ENCODE peak calls at places on chromosomes 7 and 10, in nine cellular contexts. X is posterior cingulate gyrus; T is stimulated activated CD8-positive, alpha-beta memory T cell treated with anti-CD3 and anti-CD28 coated beads, Interleukin-15, amount 100 ng/mL, for 24 hours; O is T-cell; C is neural crest cell; M is left ventricle myocardium inferior; L is activated naive CD4-positive, alpha-beta T cell treated with anti-CD3 and anti-CD28 coated beads, Interleukin-2, amount 10 ng/mL, durations not matched to agents 7 days and 5 days; E is H9; Y is GM06990. Q is an unnamed sample.

GRCh38 chr7:106346167-106346677 is 61.4 kb upstream of the NAMPT start:
- DNase-seq in X (no peak), T (no peak), O (no peak), C (no peak), M (no peak), L (no peak), E (no peak), Y (no peak), Q (no peak)

GRCh38 chr10:93993782-93994668 is at the start of gene PLCE1:
- DNase-seq in X (peak), T (no peak), O (no peak), C (peak), M (peak), L (no peak), E (peak), Y (peak), Q (peak)

GRCh38 chr10:75035975-75036708 is 75.3 kb upstream of the SAMD8 start:
- DNase-seq in X (no peak), T (no peak), O (no peak), C (no peak), M (no peak), L (no peak), E (no peak), Y (peak), Q (no peak)

GRCh38 chr10:110774069-110775021 is 97.4 kb upstream of the PDCD4 start:
- DNase-seq in X (no peak), T (no peak), O (no peak), C (no peak), M (no peak), L (peak), E (no peak), Y (peak), Q (no peak)

GRCh38 chr7:106572394-106573124 is 88.4 kb downstream of the CCDC71L start:
- DNase-seq in X (no peak), T (no peak), O (no peak), C (no peak), M (no peak), L (no peak), E (no peak), Y (no peak), Q (no peak)

GRCh38 chr10:21172774-21173432 is 275.8 kb upstream of the NEBL start:
- DNase-seq in X (peak), T (no peak), O (no peak), C (peak), M (no peak), L (no peak), E (peak), Y (no peak), Q (no peak)

GRCh38 chr10:43105793-43106158 is 28.9 kb downstream of the RET start:
- DNase-seq in X (no peak), T (no peak), O (no peak), C (no peak), M (no peak), L (no peak), E (no peak), Y (no peak), Q (no peak)

GRCh38 chr7:108103566-108104298 is 26.4 kb downstream of the LAMB4 start:
- DNase-seq in X (no peak), T (no peak), O (no peak), C (no peak), M (no peak), L (no peak), E (no peak), Y (no peak), Q (no peak)

GRCh38 chr10:63421591-63421990 is 44.2 kb downstream of the JMJD1C start:
- DNase-seq in X (no peak), T (no peak), O (peak), C (no peak), M (no peak), L (no peak), E (no peak), Y (peak), Q (no peak)

GRCh38 chr7:6158424-6159096 is 113.9 kb downstream of the CYTH3 start:
- DNase-seq in X (peak), T (no peak), O (no peak), C (no peak), M (no peak), L (no peak), E (no peak), Y (no peak), Q (no peak)

GRCh38 chr7:105478606-105479005 is 43.5 kb downstream of the PUS7 start:
- DNase-seq in X (no peak), T (no peak), O (no peak), C (no peak), M (no peak), L (no peak), E (no peak), Y (no peak), Q (no peak)

GRCh38 chr10:29921071-29921446 is 138.3 kb downstream of the JCAD start:
- DNase-seq in X (peak), T (no peak), O (no peak), C (no peak), M (no peak), L (no peak), E (no peak), Y (no peak), Q (no peak)

GRCh38 chr7:12222889-12223579 is 11.9 kb downstream of the TMEM106B start:
- DNase-seq in X (no peak), T (no peak), O (no peak), C (no peak), M (no peak), L (no peak), E (no peak), Y (peak), Q (no peak)

GRCh38 chr10:93666030-93666429 is 36.4 kb downstream of the FRA10AC1 start:
- DNase-seq in X (no peak), T (no peak), O (no peak), C (no peak), M (no peak), L (no peak), E (no peak), Y (no peak), Q (no peak)

GRCh38 chr7:22814261-22815208 is 8.1 kb downstream of the TOMM7 start:
- DNase-seq in X (no peak), T (no peak), O (no peak), C (no peak), M (no peak), L (no peak), E (no peak), Y (no peak), Q (no peak)

GRCh38 chr10:100157140-100157539 is 28.7 kb downstream of the ERLIN1 start:
- DNase-seq in X (no peak), T (no peak), O (no peak), C (no peak), M (no peak), L (no peak), E (no peak), Y (no peak), Q (no peak)

GRCh38 chr7:154856737-154857136 is 146.2 kb downstream of the PAXIP1 start:
- DNase-seq in X (peak), T (no peak), O (no peak), C (no peak), M (no peak), L (no peak), E (no peak), Y (no peak), Q (no peak)

GRCh38 chr7:19268737-19269136 is 123.5 kb upstream of the FERD3L start:
- DNase-seq in X (no peak), T (no peak), O (no peak), C (no peak), M (no peak), L (no peak), E (no peak), Y (no peak), Q (no peak)

GRCh38 chr7:153404124-153404523 is 644.6 kb downstream of the ACTR3B start:
- DNase-seq in X (no peak), T (no peak), O (no peak), C (no peak), M (no peak), L (no peak), E (no peak), Y (no peak), Q (no peak)

GRCh38 chr7:85749715-85750453 is 563.0 kb upstream of the SEMA3D start:
- DNase-seq in X (peak), T (no peak), O (no peak), C (no peak), M (no peak), L (no peak), E (peak), Y (no peak), Q (no peak)

GRCh38 chr10:48759113-48759901 is 74.6 kb downstream of the WDFY4 start:
- DNase-seq in X (no peak), T (no peak), O (no peak), C (no peak), M (no peak), L (no peak), E (no peak), Y (no peak), Q (no peak)

GRCh38 chr10:12847361-12847975 is 154.0 kb downstream of the CCDC3 start:
- DNase-seq in X (no peak), T (no peak), O (no peak), C (peak), M (no peak), L (peak), E (peak), Y (no peak), Q (no peak)

GRCh38 chr7:11228515-11228914 is 254.8 kb downstream of the PHF14 start:
- DNase-seq in X (no peak), T (no peak), O (no peak), C (no peak), M (peak), L (no peak), E (no peak), Y (no peak), Q (no peak)

GRCh38 chr10:60524541-60524940 is 134.9 kb upstream of the ANK3 start:
- DNase-seq in X (no peak), T (no peak), O (no peak), C (no peak), M (no peak), L (no peak), E (no peak), Y (no peak), Q (no peak)

GRCh38 chr7:31068006-31068675 is 16.0 kb downstream of the ADCYAP1R1 start:
- DNase-seq in X (peak), T (no peak), O (no peak), C (no peak), M (peak), L (no peak), E (no peak), Y (no peak), Q (no peak)

GRCh38 chr7:80881361-80881760 is 37.5 kb downstream of the SEMA3C start:
- DNase-seq in X (no peak), T (no peak), O (no peak), C (no peak), M (no peak), L (no peak), E (no peak), Y (no peak), Q (no peak)

GRCh38 chr10:80664071-80664680 is 126.5 kb downstream of the SH2D4B start:
- DNase-seq in X (peak), T (no peak), O (no peak), C (peak), M (peak), L (peak), E (peak), Y (peak), Q (peak)

GRCh38 chr10:10785627-10786333 is 231.9 kb upstream of the CELF2 start:
- DNase-seq in X (no peak), T (no peak), O (no peak), C (no peak), M (no peak), L (no peak), E (no peak), Y (no peak), Q (no peak)

GRCh38 chr7:13288516-13288915 is 601.1 kb downstream of the ARL4A start:
- DNase-seq in X (no peak), T (no peak), O (no peak), C (no peak), M (no peak), L (no peak), E (no peak), Y (no peak), Q (no peak)

Q was measured in D721Med.